ENCODE peak calls at places on chromosomes 2 and 18, in four cellular contexts. X, U, N and W are unnamed samples.

GRCh38 chr2:72893594-72894319 is 6.5 kb downstream of the SPR start:
- DNase-seq in U (no peak), X (peak; percentile 41), N (peak; percentile 36), W (peak; percentile 71)

GRCh38 chr2:188607501-188607900 is 315.8 kb downstream of the GULP1 start:
- DNase-seq in N (no peak), U (no peak), X (no peak), W (no peak)

GRCh38 chr2:169476459-169476858 is 2.8 kb upstream of the BBS5 start:
- DNase-seq in N (no peak), X (no peak), U (no peak), W (no peak)

GRCh38 chr2:46858697-46859080 is 56.9 kb downstream of the MCFD2 start:
- DNase-seq in N (no peak), X (peak; percentile 76), U (no peak), W (no peak)

GRCh38 chr2:25597881-25598280 is 75.5 kb downstream of the DTNB start:
- DNase-seq in X (no peak), N (no peak), U (no peak), W (no peak)

GRCh38 chr2:189835855-189836558 is 51.8 kb downstream of the PMS1 start:
- DNase-seq in N (no peak), U (no peak), X (no peak), W (no peak)

GRCh38 chr2:122174061-122174460 is 418.6 kb downstream of the TSN start:
- DNase-seq in X (no peak), N (no peak), U (no peak), W (no peak)

GRCh38 chr2:106561356-106561755 is 74.2 kb downstream of the CD8B2 start:
- DNase-seq in N (no peak), U (no peak), X (no peak), W (no peak)

GRCh38 chr2:43493954-43494353 is 101.9 kb downstream of the THADA start:
- DNase-seq in U (no peak), X (no peak), N (no peak), W (no peak)

GRCh38 chr2:160334028-160334729 is 134.1 kb upstream of the ITGB6 start:
- DNase-seq in X (no peak), U (no peak), N (no peak), W (no peak)

GRCh38 chr2:60882971-60883753 is 1.8 kb downstream of the REL start:
- DNase-seq in U (peak; percentile 3), N (no peak), X (no peak), W (peak; percentile 59)

GRCh38 chr2:240356700-240357640 is 78.5 kb upstream of the GPC1 start:
- DNase-seq in N (no peak), U (no peak), X (no peak), W (no peak)

GRCh38 chr2:170823800-170824153 is 7.1 kb downstream of the GAD1 start:
- DNase-seq in X (no peak), U (no peak), N (no peak), W (no peak)
- H3K4me3 ChIP-seq in X (no peak overlapping the region), U (no peak overlapping the region), N (peak overlapping the region; percentile 44), W (no peak overlapping the region)

DNA sequence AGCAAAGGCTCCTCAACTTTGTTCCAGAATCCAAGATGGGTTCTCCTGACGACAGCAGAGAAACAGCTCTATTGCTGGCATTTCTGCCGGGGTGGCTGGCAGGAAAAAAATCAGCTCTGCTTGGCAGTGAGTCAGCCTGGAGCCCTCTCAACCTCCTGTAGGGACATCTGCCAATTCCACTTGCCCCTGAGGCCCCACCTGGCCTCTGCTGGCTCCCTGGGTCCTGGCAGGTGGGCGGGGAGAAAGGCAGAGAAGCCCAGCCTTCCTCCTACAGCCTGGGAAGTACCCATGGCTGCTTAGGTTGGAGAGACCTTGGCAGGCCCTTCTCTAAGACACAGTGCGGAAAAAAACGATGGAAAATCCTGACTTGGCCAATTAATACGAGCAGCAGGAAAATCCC is 246.2 kb downstream of the TFCP2L1 start:
- DNase-seq in U (no peak), N (no peak), X (no peak), W (no peak)
- H3K27me3 ChIP-seq in U (no peaks in the 10 kb centered on the region), N (no peaks in the 10 kb centered on the region), X (peaks cover 62% of the 10 kb centered on the region), W (peaks cover 1% of the 10 kb centered on the region)

GRCh38 chr18:25953111-25953510 is 137.3 kb downstream of the SS18 start:
- DNase-seq in X (no peak), N (no peak), U (no peak), W (no peak)
- H3K4me3 ChIP-seq in X (no peak overlapping the region), N (no peak overlapping the region), U (no peak overlapping the region), W (no peak overlapping the region)

GRCh38 chr2:17878222-17879136 is at the start of gene KCNS3:
- DNase-seq in X (no peak), U (no peak), N (peak; percentile 5), W (peak; percentile 28)
- H3K27me3 ChIP-seq in X (peaks cover 52% of the 10 kb centered on the region), U (peaks cover 15% of the 10 kb centered on the region), N (peaks cover 53% of the 10 kb centered on the region), W (peaks cover 2% of the 10 kb centered on the region)

DNA sequence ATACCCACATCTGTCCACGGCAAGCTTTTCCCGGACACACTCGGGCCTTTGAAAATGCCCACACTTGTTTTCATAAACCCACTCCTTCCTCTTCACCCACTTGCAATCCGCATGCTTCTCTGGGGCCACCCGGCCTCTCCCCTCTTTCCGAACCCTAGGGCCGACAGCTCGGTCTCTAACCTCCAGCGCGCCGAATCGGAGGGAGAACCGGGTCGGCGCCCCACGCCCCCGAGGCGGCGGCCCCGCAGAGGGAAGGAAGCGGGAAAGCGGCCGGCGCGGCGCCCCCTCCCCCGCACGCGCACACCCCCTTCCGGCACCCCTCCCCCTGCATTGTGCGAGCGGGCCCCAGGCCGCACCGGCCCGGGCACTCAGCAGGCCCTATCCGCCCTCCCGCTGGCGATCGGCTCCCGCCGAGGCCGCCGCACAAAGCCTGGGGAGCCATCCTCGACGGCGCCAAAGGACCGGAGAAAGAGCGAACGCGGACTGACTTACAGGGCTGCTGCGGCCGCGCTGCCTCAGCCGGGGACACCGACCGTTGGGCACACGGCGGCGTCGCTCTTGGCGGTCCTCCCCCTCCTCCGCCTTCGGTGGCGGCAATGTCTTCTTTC is 435 bp downstream of the PUM2 start:
- DNase-seq in X (no peak), N (peak; percentile 31), U (peak; percentile 36), W (peak; percentile 81)
- H3K4me3 ChIP-seq in X (peak overlapping the region; percentile 81), N (peak overlapping the region; percentile 89), U (peak overlapping the region; percentile 82), W (peak overlapping the region; percentile 93)

DNA sequence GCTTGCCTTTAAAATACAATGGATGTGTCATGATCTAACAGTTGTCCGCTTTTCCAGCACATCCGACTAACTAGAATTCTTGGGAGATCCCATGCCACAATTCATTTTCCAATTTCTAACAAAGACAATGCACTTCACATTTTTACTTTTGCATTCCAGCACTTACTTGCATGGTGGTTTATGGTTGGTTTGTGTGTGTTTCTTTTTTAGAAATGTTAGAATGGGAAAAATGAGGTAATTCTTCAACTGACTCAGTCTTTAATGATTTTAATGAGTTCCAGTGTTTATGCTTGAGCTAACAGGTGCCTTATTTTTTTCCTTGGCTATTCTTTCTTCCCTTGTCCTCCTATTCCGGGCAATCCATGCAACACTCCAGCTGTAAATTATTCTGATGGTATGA is 46.5 kb downstream of the SLC8A1 start:
- DNase-seq in X (no peak), U (no peak), N (no peak), W (no peak)
- H3K27me3 ChIP-seq in X (no peaks in the 10 kb centered on the region), U (no peaks in the 10 kb centered on the region), N (no peaks in the 10 kb centered on the region), W (no peaks in the 10 kb centered on the region)

GRCh38 chr18:79677221-79677620 is 2.4 kb upstream of the CTDP1 start:
- DNase-seq in U (no peak), X (no peak), N (no peak), W (no peak)
- H3K4me3 ChIP-seq in U (no peak overlapping the region), X (no peak overlapping the region), N (no peak overlapping the region), W (no peak overlapping the region)

DNA sequence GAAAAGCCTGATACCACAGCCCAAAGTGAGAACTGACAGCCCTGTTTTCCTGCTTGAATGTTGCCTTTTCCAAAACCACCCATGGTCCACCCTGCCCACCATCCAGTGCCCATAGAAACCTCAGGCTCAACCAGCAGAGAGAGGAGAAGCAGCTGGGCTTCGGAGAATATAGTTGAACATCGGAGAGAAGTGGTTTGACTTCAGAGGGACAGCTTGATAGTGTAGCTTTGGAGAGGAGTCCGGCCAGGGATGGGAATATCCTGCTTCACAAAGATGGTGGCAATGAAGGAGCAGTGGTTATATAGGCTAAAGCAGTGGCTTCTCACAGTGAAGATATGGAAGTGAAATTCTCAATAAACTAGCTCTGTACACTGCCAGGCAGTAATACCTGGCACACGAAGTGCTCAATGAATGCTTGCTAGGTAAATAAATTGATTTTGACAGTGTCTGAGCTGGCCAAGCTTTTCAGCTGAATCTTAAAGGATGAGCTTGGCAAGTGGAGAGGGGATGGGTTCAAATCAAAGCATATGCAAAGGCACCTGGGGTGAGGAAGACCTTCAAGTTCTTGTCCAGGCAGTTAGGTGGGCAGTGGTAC is 21.2 kb downstream of the AFF3 start:
- DNase-seq in N (no peak), X (no peak), U (no peak), W (no peak)
- H3K27me3 ChIP-seq in N (no peaks in the 10 kb centered on the region), X (no peaks in the 10 kb centered on the region), U (no peaks in the 10 kb centered on the region), W (no peaks in the 10 kb centered on the region)

GRCh38 chr2:63057249-63058148 is 6.9 kb downstream of the OTX1 start:
- DNase-seq in X (no peak), U (no peak), N (no peak), W (peak; percentile 15)

GRCh38 chr2:63058742-63059433 is 8.3 kb downstream of the OTX1 start:
- DNase-seq in U (no peak), X (no peak), N (no peak), W (peak; percentile 28)

GRCh38 chr2:63059434-63060078 is 8.9 kb downstream of the OTX1 start:
- DNase-seq in X (no peak), U (no peak), N (no peak), W (peak; percentile 12)

GRCh38 chr2:63058149-63058741 is 7.6 kb downstream of the OTX1 start:
- DNase-seq in X (no peak), U (no peak), N (no peak), W (peak; percentile 31)

DNA sequence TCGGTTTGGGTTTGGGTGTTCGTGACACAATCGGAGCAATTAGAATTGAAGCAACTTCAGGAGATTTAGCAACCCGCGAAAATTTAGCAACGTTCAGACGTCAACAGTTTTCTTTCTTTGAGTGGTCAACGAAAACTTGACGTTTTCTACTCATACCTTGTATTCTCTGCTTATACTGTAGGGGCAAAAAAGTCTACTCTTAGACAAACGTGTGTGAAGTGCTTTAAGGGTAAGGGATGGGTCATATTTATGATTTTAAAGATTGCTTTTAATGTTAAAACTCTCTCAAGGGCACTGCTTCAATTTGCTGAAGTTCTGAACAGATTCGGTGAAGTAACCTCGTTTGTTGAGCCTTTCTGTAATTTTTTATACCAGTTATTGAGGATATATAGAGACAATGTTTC is 9.5 kb downstream of the OTX1 start:
- DNase-seq in N (no peak), U (no peak), X (no peak), W (no peak)
- H3K4me3 ChIP-seq in N (no peak overlapping the region), U (no peak overlapping the region), X (no peak overlapping the region), W (peak overlapping the region; percentile 41)